ENCODE peak calls at places on chromosome 7, in nine cellular contexts. Q is PC-9; J is testis; Z is sigmoid colon; U is CD8-positive, alpha-beta memory T cell; M is stomach; C is AG04450; T is aorta; S is right lobe of liver. A is an unnamed sample. For H3K27me3, the result is how much of the 10 kb centered on the place peaks cover.

GRCh38 chr7:41942468-41943097 is 239.7 kb upstream of the INHBA start:
- DNase-seq in Q (no peak), J (no peak), Z (no peak), U (no peak), M (no peak), C (peak), T (no peak), S (peak), A (no peak)

GRCh38 chr7:106329971-106330733 is 45.4 kb upstream of the NAMPT start:
- DNase-seq in Q (no peak), J (no peak), Z (no peak), U (no peak), M (no peak), C (no peak), T (no peak), S (no peak), A (no peak)

GRCh38 chr7:29325508-29325907 is 130.9 kb downstream of the CHN2 start:
- DNase-seq in Q (no peak), J (no peak), Z (no peak), U (no peak), M (no peak), C (no peak), T (no peak), S (no peak), A (no peak)

GRCh38 chr7:132004528-132004927 is 448.1 kb upstream of the PODXL start:
- DNase-seq in Q (peak), J (peak), Z (no peak), U (no peak), M (no peak), C (peak), T (no peak), S (no peak), A (no peak)

GRCh38 chr7:30172451-30172850 is 37.7 kb downstream of the MTURN start:
- DNase-seq in Q (no peak), J (no peak), Z (no peak), U (no peak), M (no peak), C (no peak), T (no peak), S (no peak), A (no peak)

GRCh38 chr7:102875700-102876192 is 37.1 kb upstream of the LRRC17 start:
- DNase-seq in Q (peak), J (no peak), Z (no peak), U (no peak), M (peak), C (peak), T (no peak), S (no peak), A (no peak)

GRCh38 chr7:85475071-85475470 is 288.2 kb upstream of the SEMA3D start:
- DNase-seq in Q (no peak), J (no peak), Z (no peak), U (no peak), M (no peak), C (no peak), T (no peak), S (no peak), A (no peak)

GRCh38 chr7:8817448-8818036 is 384.1 kb downstream of the NXPH1 start:
- DNase-seq in Q (no peak), J (peak), Z (no peak), U (no peak), M (peak), C (no peak), T (no peak), S (no peak), A (no peak)

GRCh38 chr7:85068796-85069195 is 118.1 kb downstream of the SEMA3D start:
- DNase-seq in Q (no peak), J (no peak), Z (no peak), U (no peak), M (no peak), C (no peak), T (no peak), S (no peak), A (no peak)

GRCh38 chr7:154842608-154843007 is 160.3 kb downstream of the PAXIP1 start:
- DNase-seq in Q (no peak), J (no peak), Z (no peak), U (no peak), M (no peak), C (no peak), T (no peak), S (no peak), A (no peak)

GRCh38 chr7:45212606-45213005 is 55.0 kb downstream of the RAMP3 start:
- DNase-seq in Q (no peak), J (no peak), Z (no peak), U (no peak), M (no peak), C (no peak), T (no peak), S (no peak), A (no peak)

GRCh38 chr7:135770139-135770710 is 21.6 kb upstream of the FAM180A start:
- DNase-seq in Q (no peak), J (no peak), Z (no peak), U (no peak), M (no peak), C (peak), T (no peak), S (no peak), A (no peak)

GRCh38 chr7:105826143-105826542 is 50.3 kb downstream of the ATXN7L1 start:
- DNase-seq in Q (no peak), J (no peak), Z (no peak), U (no peak), M (no peak), C (no peak), T (no peak), S (no peak), A (no peak)

GRCh38 chr7:111047595-111047994 is 43.3 kb upstream of the LRRN3 start:
- DNase-seq in Q (no peak), J (no peak), Z (no peak), U (no peak), M (no peak), C (no peak), T (no peak), S (no peak), A (no peak)

GRCh38 chr7:107147464-107148214 is 21.2 kb upstream of the HBP1 start:
- DNase-seq in Q (peak), J (no peak), Z (no peak), U (peak), M (no peak), C (no peak), T (no peak), S (no peak), A (no peak)

GRCh38 chr7:116150588-116150987 is 59.8 kb upstream of the TES start:
- DNase-seq in Q (no peak), J (no peak), Z (no peak), U (no peak), M (no peak), C (no peak), T (no peak), S (no peak), A (peak)

GRCh38 chr7:44976040-44976745 is 2.6 kb downstream of the MYO1G start:
- DNase-seq in Q (no peak), J (no peak), Z (no peak), U (no peak), M (no peak), C (no peak), T (peak), S (no peak), A (no peak)

GRCh38 chr7:18538554-18539250 is 43.2 kb downstream of the HDAC9 start:
- DNase-seq in Q (no peak), J (no peak), Z (no peak), U (no peak), M (no peak), C (no peak), T (no peak), S (no peak), A (peak)

GRCh38 chr7:32937344-32938174 is 19.7 kb upstream of the FKBP9 start:
- DNase-seq in Q (no peak), J (peak), Z (peak), U (no peak), M (peak), C (no peak), T (no peak), S (peak), A (no peak)

GRCh38 chr7:148058092-148058491 is 532.5 kb upstream of the C7orf33 start:
- DNase-seq in Q (no peak), J (no peak), Z (no peak), U (no peak), M (no peak), C (no peak), T (no peak), S (no peak), A (no peak)

GRCh38 chr7:155069992-155070827 is at the start of gene HTR5A:
- DNase-seq in Q (peak), J (peak), Z (peak), U (peak), M (peak), C (peak), T (peak), S (peak), A (peak)

GRCh38 chr7:128918266-128918665 is 7.8 kb upstream of the KCP start:
- DNase-seq in Q (no peak), J (no peak), Z (peak), U (peak), M (no peak), C (no peak), T (no peak), S (peak), A (no peak)

GRCh38 chr7:98557538-98558031 is 59.5 kb upstream of the NPTX2 start:
- DNase-seq in Q (no peak), J (no peak), Z (no peak), U (no peak), M (no peak), C (no peak), T (peak), S (no peak), A (no peak)

GRCh38 chr7:112635742-112636141 is 154.5 kb downstream of the TMEM168 start:
- DNase-seq in Q (no peak), J (no peak), Z (no peak), U (no peak), M (no peak), C (no peak), T (no peak), S (no peak), A (no peak)

GRCh38 chr7:151993977-151994676 is 31.3 kb upstream of the GALNT11 start:
- DNase-seq in Q (no peak), J (no peak), Z (no peak), U (no peak), M (no peak), C (no peak), T (no peak), S (no peak), A (no peak)

GRCh38 chr7:40015790-40016296 is 65.8 kb downstream of the CDK13 start:
- DNase-seq in Q (no peak), J (peak), Z (no peak), U (no peak), M (no peak), C (no peak), T (no peak), S (peak), A (peak)

GRCh38 chr7:77771901-77772300 is 26.3 kb downstream of the TMEM60 start:
- DNase-seq in Q (no peak), J (no peak), Z (no peak), U (no peak), M (no peak), C (no peak), T (no peak), S (no peak), A (no peak)

GRCh38 chr7:18206331-18206730 is 178.7 kb upstream of the PRPS1L1 start:
- DNase-seq in Q (no peak), J (no peak), Z (no peak), U (no peak), M (no peak), C (no peak), T (no peak), S (no peak), A (no peak)

GRCh38 chr7:43584200-43584586 is 1.3 kb downstream of the STK17A start:
- DNase-seq in Q (peak), J (no peak), Z (no peak), U (peak), M (no peak), C (no peak), T (no peak), S (peak), A (no peak)

GRCh38 chr7:82559203-82559805 is 115.7 kb upstream of the CACNA2D1 start:
- DNase-seq in Q (peak), J (no peak), Z (no peak), U (no peak), M (peak), C (no peak), T (no peak), S (no peak), A (peak)

GRCh38 chr7:100826546-100827329 is 585 bp downstream of the EPHB4 start:
- DNase-seq in Q (peak), J (no peak), Z (no peak), U (no peak), M (no peak), C (no peak), T (no peak), S (peak), A (no peak)
- H3K4me3 ChIP-seq in Q (peak), J (peak), Z (peak), U (no peak), M (peak), C (peak), T (peak), S (peak), A (no peak)

GRCh38 chr7:27110977-27111752 is 8.7 kb upstream of the HOXA2 start:
- DNase-seq in Q (peak), J (no peak), Z (peak), U (no peak), M (no peak), C (no peak), T (peak), S (no peak), A (no peak)

GRCh38 chr7:27111753-27112277 is 9.3 kb upstream of the HOXA2 start:
- DNase-seq in Q (no peak), J (no peak), Z (no peak), U (no peak), M (no peak), C (no peak), T (no peak), S (no peak), A (no peak)

GRCh38 chr7:27113991-27114866 is 11.7 kb upstream of the HOXA2 start:
- DNase-seq in Q (peak), J (no peak), Z (peak), U (no peak), M (no peak), C (no peak), T (peak), S (no peak), A (no peak)

GRCh38 chr7:27112960-27113949 is 10.8 kb upstream of the HOXA2 start:
- DNase-seq in Q (peak), J (no peak), Z (peak), U (no peak), M (no peak), C (peak), T (peak), S (peak), A (no peak)

GRCh38 chr7:27112361-27112760 is 9.9 kb upstream of the HOXA2 start:
- DNase-seq in Q (no peak), J (no peak), Z (no peak), U (no peak), M (no peak), C (no peak), T (no peak), S (no peak), A (no peak)
- H3K27me3 ChIP-seq in Q (under half), J (under half), Z (under half), U (under half), M (half or more), C (under half), T (under half), S (under half), A (under half)

DNA sequence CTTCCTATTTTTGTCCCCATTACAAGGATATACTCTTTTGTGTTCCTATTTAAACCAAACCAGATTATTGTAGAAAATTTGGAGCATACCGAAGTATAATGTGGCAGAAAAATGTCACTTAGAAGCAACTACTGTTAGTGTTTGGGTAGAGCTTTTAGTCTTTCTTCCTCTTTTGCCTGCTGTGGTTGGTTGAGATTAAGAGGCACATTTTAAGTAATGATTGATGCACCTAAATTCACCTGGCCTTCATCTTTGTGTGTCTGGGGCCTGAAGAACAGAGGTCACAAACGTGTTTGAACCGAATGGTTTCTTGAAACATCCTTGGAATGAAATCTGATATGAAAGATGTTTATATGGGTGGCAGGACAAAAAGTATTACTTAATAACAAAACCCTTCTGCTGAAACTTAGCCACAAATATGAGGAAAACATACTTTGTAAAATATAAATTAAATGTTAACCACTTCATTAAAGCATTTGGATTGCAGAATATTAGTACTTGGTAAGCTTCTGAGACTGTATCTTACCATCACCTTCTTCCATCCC is 2.6 kb downstream of the BPGM start:
- DNase-seq in Q (peak), J (no peak), Z (no peak), U (no peak), M (no peak), C (no peak), T (no peak), S (no peak), A (no peak)
- H3K4me3 ChIP-seq in Q (no peak), J (no peak), Z (no peak), U (no peak), M (no peak), C (no peak), T (no peak), S (no peak), A (no peak)

GRCh38 chr7:117319211-117319610 is 3.6 kb downstream of the WNT2 start:
- DNase-seq in Q (no peak), J (no peak), Z (no peak), U (no peak), M (no peak), C (no peak), T (no peak), S (no peak), A (no peak)
- H3K27me3 ChIP-seq in Q (under half), J (under half), Z (under half), U (under half), M (under half), C (under half), T (under half), S (under half), A (under half)

GRCh38 chr7:57868771-57869483 is 418.9 kb downstream of the ZNF716 start:
- DNase-seq in Q (no peak), J (peak), Z (no peak), U (no peak), M (no peak), C (no peak), T (peak), S (peak), A (no peak)

GRCh38 chr7:57867884-57868701 is 418.1 kb downstream of the ZNF716 start:
- DNase-seq in Q (no peak), J (peak), Z (no peak), U (no peak), M (no peak), C (no peak), T (peak), S (peak), A (no peak)
- H3K4me3 ChIP-seq in Q (no peak), J (peak), Z (no peak), U (no peak), M (peak), C (no peak), T (peak), S (peak), A (no peak)

GRCh38 chr7:156941393-156942182 is 7.9 kb upstream of the NOM1 start:
- DNase-seq in Q (no peak), J (no peak), Z (no peak), U (no peak), M (no peak), C (no peak), T (no peak), S (no peak), A (no peak)

GRCh38 chr7:156940421-156941122 is 8.9 kb upstream of the NOM1 start:
- DNase-seq in Q (no peak), J (no peak), Z (no peak), U (no peak), M (no peak), C (no peak), T (no peak), S (no peak), A (no peak)

GRCh38 chr7:156942708-156943090 is 6.8 kb upstream of the NOM1 start:
- DNase-seq in Q (no peak), J (no peak), Z (no peak), U (no peak), M (no peak), C (no peak), T (no peak), S (no peak), A (no peak)

GRCh38 chr7:156944876-156945275 is 4.6 kb upstream of the NOM1 start:
- DNase-seq in Q (no peak), J (no peak), Z (no peak), U (no peak), M (no peak), C (no peak), T (no peak), S (no peak), A (no peak)

DNA sequence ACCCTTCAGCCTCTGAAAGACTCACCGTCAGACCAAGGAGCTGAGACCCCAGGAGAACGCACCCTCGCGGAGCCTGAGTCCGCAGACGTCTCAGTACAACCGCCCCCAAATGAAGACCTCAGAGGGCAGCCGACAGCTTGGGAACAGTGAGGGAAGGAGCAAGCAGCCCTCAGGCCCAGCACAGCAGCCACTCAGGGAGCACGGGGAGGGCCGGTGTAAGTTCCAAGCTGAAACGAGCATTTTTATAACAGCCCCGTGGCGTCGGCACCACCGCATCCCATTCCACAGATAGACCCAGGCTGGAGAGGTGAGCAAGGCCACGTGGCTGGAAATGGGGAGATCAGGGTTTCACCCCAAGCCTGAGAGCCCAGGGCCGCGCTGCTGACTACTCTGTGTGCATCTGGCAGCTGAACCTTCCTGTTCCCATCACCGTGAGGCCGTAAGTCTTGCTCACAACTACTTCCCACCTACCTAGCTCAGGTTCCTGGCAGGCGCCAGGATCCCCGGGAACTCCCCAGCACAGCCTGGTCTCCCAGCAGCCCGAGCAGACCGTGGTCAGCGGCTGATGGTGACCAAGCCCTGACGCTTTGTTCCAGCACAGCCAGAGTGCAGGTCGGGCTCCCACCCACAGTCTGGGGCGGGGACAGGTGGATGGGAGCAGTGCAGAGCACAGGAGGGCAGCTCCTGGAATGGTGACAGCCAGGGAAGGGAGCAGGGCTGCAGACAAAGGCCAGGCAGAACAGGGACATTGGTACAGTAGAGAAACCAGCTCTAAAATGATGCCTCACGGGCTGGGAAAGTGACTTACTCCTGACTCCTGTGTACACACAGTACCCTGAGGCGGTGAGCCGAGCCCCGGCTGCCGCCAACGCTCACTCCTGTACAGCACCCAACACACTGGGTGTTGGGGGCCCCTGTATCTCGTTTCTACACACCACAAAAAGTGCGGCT is 6.1 kb upstream of the NOM1 start:
- DNase-seq in Q (peak), J (no peak), Z (no peak), U (no peak), M (no peak), C (no peak), T (no peak), S (no peak), A (no peak)
- H3K27me3 ChIP-seq in Q (under half), J (under half), Z (under half), U (under half), M (under half), C (under half), T (under half), S (under half), A (under half)

DNA sequence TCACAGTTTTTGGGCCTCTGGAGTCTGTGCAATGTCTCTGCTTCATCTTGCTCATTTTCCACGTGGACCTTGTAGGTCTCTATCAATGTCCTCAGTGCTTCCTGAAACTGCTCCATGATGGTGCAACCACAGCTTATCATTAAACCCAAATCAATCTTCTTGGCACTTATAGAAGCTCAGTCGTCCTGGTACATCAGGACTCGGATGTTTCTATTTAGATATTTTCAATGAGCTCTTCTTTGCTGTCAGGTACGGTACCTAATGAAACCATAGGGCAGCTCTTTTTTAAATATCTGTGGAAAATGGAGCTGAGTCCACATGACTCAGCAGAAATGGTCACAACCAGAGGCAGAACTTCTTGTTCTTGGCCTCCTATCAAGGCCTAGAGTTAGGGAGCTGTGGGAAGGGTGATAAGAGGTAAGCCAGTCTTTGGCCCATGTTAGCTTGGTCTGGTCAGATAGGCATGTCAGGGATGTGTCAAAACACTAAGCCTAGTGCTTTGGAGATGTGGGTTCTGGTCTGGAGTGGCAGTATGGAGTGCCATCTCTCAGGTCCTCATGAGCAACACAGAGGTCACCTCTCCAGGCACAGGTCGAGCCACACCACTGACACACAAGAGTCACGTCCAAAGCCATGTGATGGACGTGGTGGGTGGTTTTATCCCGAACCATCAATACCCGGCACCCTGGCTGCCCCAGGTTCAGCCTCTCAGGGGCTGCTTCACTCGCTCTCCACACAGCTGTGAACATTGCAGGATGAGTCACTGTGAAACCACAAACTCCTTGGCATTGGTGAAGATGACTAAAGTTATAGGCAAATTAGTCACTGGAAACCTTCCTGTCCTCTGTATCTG is 87.0 kb downstream of the TBXAS1 start:
- DNase-seq in Q (peak), J (peak), Z (no peak), U (peak), M (peak), C (peak), T (peak), S (no peak), A (peak)
- H3K4me3 ChIP-seq in Q (peak), J (no peak), Z (no peak), U (no peak), M (no peak), C (no peak), T (no peak), S (no peak), A (no peak)